ENCODE peak calls at places on chromosomes 11 and 22, in five cellular contexts. C is AG09309, A is mucosa of descending colon, V is left lung, R is AG10803. E is an unnamed sample.

GRCh38 chr11:9972917-9973504 is 309.1 kb downstream of the SWAP70 start:
- DNase-seq in A (no peak), C (peak), R (peak), V (no peak), E (no peak)

GRCh38 chr11:94968334-94968958 is 4.9 kb downstream of the CWC15 start:
- DNase-seq in C (no peak), A (no peak), V (no peak), R (peak), E (no peak)

GRCh38 chr11:8338138-8338537 is 74.5 kb upstream of the LMO1 start:
- DNase-seq in V (no peak), A (peak), R (peak), C (no peak), E (no peak)

GRCh38 chr22:37237371-37238268 is 6.4 kb downstream of the RAC2 start:
- DNase-seq in R (peak), A (no peak), C (no peak), V (peak), E (no peak)

GRCh38 chr11:65589444-65590239 is 6.0 kb downstream of the KCNK7 start:
- DNase-seq in A (peak), V (no peak), C (no peak), R (no peak), E (no peak)

GRCh38 chr11:128598755-128599154 is 11.4 kb upstream of the ETS1 start:
- DNase-seq in V (no peak), C (no peak), R (no peak), A (no peak), E (no peak)

GRCh38 chr22:22558972-22559603 is at the start of gene PRAME:
- DNase-seq in C (no peak), V (no peak), R (peak), A (peak), E (peak)

GRCh38 chr11:46671958-46672315 is 28.5 kb downstream of the ARHGAP1 start:
- DNase-seq in C (no peak), V (no peak), A (no peak), R (no peak), E (no peak)

GRCh38 chr11:120147094-120147949 is 9.4 kb upstream of the TRIM29 start:
- DNase-seq in A (no peak), V (no peak), R (no peak), C (no peak), E (no peak)

GRCh38 chr11:8330416-8330815 is 66.7 kb upstream of the LMO1 start:
- DNase-seq in A (no peak), R (no peak), V (no peak), C (no peak), E (no peak)

GRCh38 chr11:15901046-15901445 is 455.3 kb downstream of the SOX6 start:
- DNase-seq in R (no peak), A (no peak), V (no peak), C (no peak), E (no peak)

GRCh38 chr11:48064306-48064705 is 83.9 kb downstream of the PTPRJ start:
- DNase-seq in V (no peak), R (peak), A (no peak), C (no peak), E (no peak)

GRCh38 chr22:39522567-39523300 is 2.4 kb downstream of the ATF4 start:
- DNase-seq in R (peak), C (peak), A (peak), V (peak), E (no peak)

GRCh38 chr11:130001491-130002351 is 914 bp downstream of the PRDM10 start:
- DNase-seq in R (peak), A (no peak), C (no peak), V (peak), E (no peak)

GRCh38 chr11:7574491-7575129 is 60.8 kb downstream of the PPFIBP2 start:
- DNase-seq in V (no peak), R (no peak), A (no peak), C (no peak), E (no peak)

GRCh38 chr22:22666307-22667091 is 22.1 kb downstream of the GGTLC2 start:
- DNase-seq in A (peak), R (peak), C (no peak), V (no peak), E (peak)

GRCh38 chr11:30474151-30474954 is 111.8 kb downstream of the MPPED2 start:
- DNase-seq in R (no peak), C (no peak), V (no peak), A (no peak), E (no peak)

GRCh38 chr11:126029237-126029636 is 33.4 kb downstream of the CDON start:
- DNase-seq in C (no peak), V (no peak), A (no peak), R (no peak), E (no peak)

GRCh38 chr22:48089601-48090331 is 1327.3 kb downstream of the TBC1D22A start:
- DNase-seq in R (peak), A (peak), V (no peak), C (no peak), E (peak)

GRCh38 chr11:107385361-107385982 is 72.2 kb downstream of the CWF19L2 start:
- DNase-seq in V (no peak), C (no peak), R (peak), A (no peak), E (no peak)

GRCh38 chr11:27694992-27695391 is 5.3 kb downstream of the BDNF start:
- DNase-seq in R (peak), A (no peak), V (no peak), C (no peak), E (no peak)
- TF ChIP-seq CTCF in R (peak), A (no peak), V (no peak), C (peak), E (no peak)

GRCh38 chr11:36155770-36156485 is 133.3 kb downstream of the COMMD9 start:
- DNase-seq in V (no peak), R (peak), C (no peak), A (no peak), E (no peak)
- TF ChIP-seq CTCF in V (no peak), R (peak), C (no peak), A (no peak), E (no peak)

DNA sequence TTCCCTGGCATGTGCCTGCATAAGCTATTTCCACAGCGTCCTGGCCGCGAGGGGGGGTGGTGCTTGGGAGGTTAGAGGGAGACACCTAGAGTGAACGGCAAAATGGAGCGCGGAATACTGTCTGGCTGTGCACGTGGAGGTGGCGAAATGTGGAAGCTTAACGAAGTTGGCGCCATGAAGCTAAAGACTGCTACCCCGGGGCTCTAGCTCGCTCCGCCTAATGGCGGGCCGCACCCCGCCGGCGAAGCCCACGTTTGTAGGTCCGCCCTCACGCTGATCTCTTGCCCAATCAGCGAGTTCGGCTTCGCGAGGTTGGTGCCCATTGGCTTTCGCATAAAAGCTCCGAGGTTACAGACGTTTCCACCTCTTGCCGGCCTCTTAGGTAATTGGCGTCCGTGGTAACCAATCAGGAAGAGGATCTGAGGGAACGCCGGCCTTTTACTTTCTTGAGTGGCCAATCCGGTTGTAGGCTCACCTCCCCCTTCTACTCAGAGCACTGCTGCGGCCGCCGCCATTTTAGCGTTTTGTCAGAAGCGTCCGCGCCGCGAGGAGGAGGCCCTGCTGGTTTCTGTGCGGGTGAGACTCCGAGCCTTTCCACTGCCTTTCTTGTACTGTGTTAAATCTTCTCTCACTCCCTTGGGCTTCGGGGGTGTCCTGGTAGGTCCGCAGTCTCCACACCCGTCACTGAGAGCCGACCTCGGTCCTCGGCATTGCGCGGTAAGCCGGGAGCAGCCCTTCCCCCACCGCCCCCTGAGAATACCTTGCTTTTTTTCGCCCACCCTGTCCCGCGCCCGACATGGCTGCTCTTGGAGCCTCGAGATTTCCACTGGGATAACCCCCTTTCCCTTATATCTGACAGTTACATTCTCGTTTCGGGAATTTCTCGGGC is at the start of gene RBM4:
- DNase-seq in R (peak), C (peak), V (peak), A (peak), E (peak)
- TF ChIP-seq CTCF in R (peak), C (peak), V (peak), A (peak), E (no peak)

GRCh38 chr11:127471662-127472061 is 471.1 kb upstream of the KIRREL3 start:
- DNase-seq in A (no peak), V (no peak), C (no peak), R (no peak), E (no peak)

GRCh38 chr11:127474735-127475134 is 474.2 kb upstream of the KIRREL3 start:
- DNase-seq in R (no peak), A (no peak), V (no peak), C (no peak), E (no peak)

GRCh38 chr11:127470485-127470884 is 469.9 kb upstream of the KIRREL3 start:
- DNase-seq in C (no peak), A (peak), V (no peak), R (no peak), E (no peak)
- TF ChIP-seq CTCF in C (no peak), A (no peak), V (peak), R (peak), E (no peak)

GRCh38 chr11:77776455-77776854 is 44.1 kb downstream of the RSF1 start:
- DNase-seq in V (no peak), A (no peak), R (no peak), C (no peak), E (no peak)
- TF ChIP-seq CTCF in V (peak), A (no peak), R (peak), C (peak), E (no peak)

GRCh38 chr11:61609000-61609969 is 28.4 kb upstream of the SYT7 start:
- DNase-seq in R (no peak), C (no peak), A (peak), V (no peak), E (no peak)

GRCh38 chr11:61610905-61611304 is 30.0 kb upstream of the SYT7 start:
- DNase-seq in A (no peak), V (no peak), R (no peak), C (no peak), E (no peak)

GRCh38 chr11:61607920-61608599 is 27.2 kb upstream of the SYT7 start:
- DNase-seq in C (no peak), V (no peak), R (no peak), A (no peak), E (no peak)

GRCh38 chr11:61611309-61611708 is 30.4 kb upstream of the SYT7 start:
- DNase-seq in C (no peak), V (no peak), R (no peak), A (no peak), E (no peak)

DNA sequence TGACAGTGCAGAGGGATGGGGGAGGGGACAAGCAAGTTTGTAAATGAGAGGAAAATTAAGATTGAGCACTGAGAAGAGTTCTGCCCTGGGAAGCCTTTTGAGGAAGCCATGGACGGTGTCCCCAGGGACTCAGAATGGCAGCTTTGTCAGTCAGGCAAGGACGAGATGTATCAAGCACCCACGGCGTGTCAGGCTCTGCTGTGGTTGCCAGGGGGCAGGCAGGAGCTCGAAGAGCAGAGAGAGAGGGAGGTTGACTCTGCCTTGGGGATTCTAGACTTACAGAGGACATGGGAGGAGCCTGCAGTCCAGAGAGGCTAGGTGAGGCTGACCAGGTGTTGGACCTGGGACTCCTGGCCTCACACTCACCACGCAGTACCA is 29.1 kb upstream of the SYT7 start:
- DNase-seq in V (no peak), A (peak), C (no peak), R (no peak), E (no peak)
- TF ChIP-seq CTCF in V (no peak), A (no peak), C (no peak), R (peak), E (no peak)

DNA sequence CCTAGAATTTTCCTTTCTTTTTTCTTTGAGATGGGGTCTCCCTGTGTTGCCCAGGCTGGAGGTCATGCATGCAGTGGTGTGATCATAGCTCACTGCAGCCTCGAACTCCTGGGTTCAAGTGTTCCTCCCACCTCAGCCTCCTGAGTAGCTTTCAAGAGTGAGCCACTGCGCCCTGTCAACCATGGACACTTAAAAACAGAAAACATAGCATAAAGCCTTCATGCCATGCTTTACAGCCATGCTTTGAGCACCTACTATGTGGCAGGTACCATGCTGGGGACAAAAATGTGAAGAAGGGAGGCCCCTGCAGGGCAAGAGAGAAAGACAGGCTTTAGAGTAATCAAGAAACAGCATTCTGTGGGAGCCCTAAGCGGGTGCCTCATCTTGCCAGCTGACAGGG is 13.7 kb upstream of the GNB1L start:
- DNase-seq in R (no peak), A (no peak), V (no peak), C (no peak), E (no peak)
- TF ChIP-seq CTCF in R (no peak), A (no peak), V (no peak), C (no peak), E (no peak)

DNA sequence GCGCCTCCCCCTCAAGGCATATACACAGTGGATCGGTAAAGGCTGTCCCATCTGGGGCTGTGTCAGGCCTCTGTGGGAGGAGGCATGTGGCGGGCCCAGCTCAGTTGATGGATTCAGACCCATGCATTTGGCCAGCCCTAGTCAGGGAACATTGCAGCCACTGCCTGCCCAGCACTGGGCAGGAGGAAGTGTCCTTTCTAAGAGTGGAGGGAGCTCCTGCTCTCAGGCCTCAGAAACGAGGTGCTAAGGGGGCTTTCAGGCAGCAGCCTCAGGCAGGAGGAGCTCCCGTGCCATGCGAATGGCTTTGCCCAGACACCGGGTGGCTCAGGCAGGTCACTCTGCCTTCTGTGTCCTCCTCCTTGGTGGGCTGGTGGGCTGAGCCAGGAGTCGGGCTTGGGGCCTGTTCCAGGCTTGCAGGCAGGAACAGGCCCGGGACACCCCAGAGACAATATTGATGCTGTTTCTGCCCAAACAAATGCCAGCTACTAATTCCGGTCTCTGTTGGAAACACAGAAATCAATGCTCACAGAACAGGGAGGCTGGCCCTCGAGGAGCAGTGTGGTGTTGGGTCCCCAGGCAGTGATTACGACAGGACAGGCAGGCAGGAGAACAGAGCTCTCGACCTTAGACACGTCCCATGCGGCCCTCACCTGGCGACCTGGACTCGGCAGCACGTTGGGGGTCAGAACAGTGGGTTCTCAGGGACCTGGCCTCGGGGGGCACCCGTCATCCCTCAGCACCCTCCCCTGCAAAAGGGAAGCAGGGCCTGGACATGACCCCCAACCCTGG is 42.3 kb upstream of the CCDC188 start:
- DNase-seq in C (no peak), A (no peak), R (no peak), V (no peak), E (no peak)
- TF ChIP-seq CTCF in C (no peak), A (no peak), R (no peak), V (no peak), E (no peak)

GRCh38 chr11:99814738-99815137 is 794.0 kb downstream of the CNTN5 start:
- DNase-seq in C (no peak), V (no peak), R (no peak), A (no peak), E (no peak)
- TF ChIP-seq CTCF in C (no peak), V (no peak), R (no peak), A (no peak), E (no peak)

GRCh38 chr11:11155962-11156815 is 196.9 kb downstream of the CSNK2A3 start:
- DNase-seq in V (no peak), R (no peak), C (no peak), A (no peak), E (no peak)
- TF ChIP-seq CTCF in V (peak), R (peak), C (peak), A (peak), E (no peak)

E was measured in activated B cell treated with CpG ODN at 0.5 μM for 24 hours.